ENCODE peak calls at places on chromosomes 16 and 17, in ten cellular contexts. R, X, V, A, J, G, W, P, E and H are unnamed samples.

GRCh38 chr17:6384481-6384880 is 50.4 kb downstream of the AIPL1 start:
- DNase-seq in P (no peak), J (no peak), G (no peak), R (no peak), X (no peak), V (no peak), A (no peak), W (no peak), E (no peak), H (no peak)

GRCh38 chr17:12512712-12513355 is 152.9 kb upstream of the MYOCD start:
- DNase-seq in J (no peak), R (no peak), P (no peak), E (peak; percentile 77), W (no peak), X (no peak), A (peak; percentile 64), V (no peak), G (no peak), H (no peak)

GRCh38 chr17:6365187-6365943 is 69.6 kb downstream of the AIPL1 start:
- DNase-seq in J (no peak), X (no peak), P (no peak), G (no peak), V (peak; percentile 36), A (peak; percentile 88), R (no peak), W (no peak), E (peak; percentile 74), H (peak; percentile 92)

GRCh38 chr16:19697756-19698318 is 20.2 kb downstream of the KNOP1 start:
- DNase-seq in V (no peak), J (no peak), W (no peak), G (no peak), R (no peak), E (no peak), A (no peak), X (no peak), P (peak; percentile 22), H (no peak)

GRCh38 chr16:30112197-30113030 is 923 bp downstream of the GDPD3 start:
- DNase-seq in G (peak; percentile 71), E (peak; percentile 42), P (peak; percentile 91), J (no peak), X (peak; percentile 68), R (peak; percentile 71), A (peak; percentile 30), W (peak; percentile 96), V (peak; percentile 87), H (peak; percentile 32)

GRCh38 chr16:78483124-78483992 is 383.9 kb downstream of the WWOX start:
- DNase-seq in W (peak; percentile 43), A (no peak), R (no peak), V (peak; percentile 15), X (no peak), G (no peak), E (no peak), J (no peak), P (no peak), H (no peak)

GRCh38 chr17:79577485-79578187 is 33.2 kb downstream of the RBFOX3 start:
- DNase-seq in J (no peak), R (no peak), A (no peak), W (peak; percentile 42), P (no peak), X (no peak), G (no peak), V (no peak), E (no peak), H (no peak)

GRCh38 chr16:56734429-56734828 is 4.5 kb downstream of the NUP93 start:
- DNase-seq in E (peak; percentile 41), W (peak; percentile 26), A (peak; percentile 12), G (no peak), R (no peak), P (no peak), V (no peak), J (no peak), X (no peak), H (no peak)

GRCh38 chr16:66326995-66327513 is 39.4 kb upstream of the CDH5 start:
- DNase-seq in A (no peak), P (no peak), G (no peak), J (no peak), R (no peak), X (no peak), W (no peak), E (no peak), V (peak; percentile 62), H (no peak)

GRCh38 chr17:82101767-82102679 is 4.0 kb upstream of the FASN start:
- DNase-seq in J (no peak), A (no peak), E (no peak), R (peak; percentile 14), X (no peak), G (peak; percentile 58), W (peak; percentile 77), P (no peak), V (no peak), H (no peak)

GRCh38 chr17:45287526-45288264 is 25.8 kb upstream of the SPATA32 start:
- DNase-seq in P (no peak), W (peak; percentile 62), R (no peak), V (no peak), X (no peak), J (no peak), G (no peak), E (no peak), A (no peak), H (no peak)

GRCh38 chr16:75273054-75273925 is 21.9 kb upstream of the BCAR1 start:
- DNase-seq in J (peak; percentile 58), G (no peak), R (no peak), P (no peak), W (peak; percentile 58), E (peak; percentile 72), V (peak; percentile 40), A (peak; percentile 73), X (no peak), H (peak; percentile 59)

GRCh38 chr17:12789075-12789975 is at the start of gene ARHGAP44:
- DNase-seq in P (peak; percentile 79), G (peak; percentile 22), J (peak; percentile 49), R (no peak), A (peak; percentile 65), W (peak; percentile 97), X (peak; percentile 90), E (peak; percentile 59), V (peak; percentile 85), H (peak; percentile 44)

GRCh38 chr17:42428141-42428944 is 5.3 kb upstream of the CAVIN1 start:
- DNase-seq in A (peak; percentile 98), J (peak; percentile 85), X (peak; percentile 83), W (peak; percentile 95), V (peak; percentile 89), P (peak; percentile 83), G (peak; percentile 67), R (peak; percentile 49), E (peak; percentile 99), H (no peak)

GRCh38 chr16:89010210-89010925 is 33.4 kb upstream of the CBFA2T3 start:
- DNase-seq in E (no peak), V (no peak), W (peak; percentile 30), X (no peak), A (no peak), P (no peak), G (no peak), J (no peak), R (no peak), H (no peak)

GRCh38 chr16:76854234-76854633 is 336.8 kb upstream of the MON1B start:
- DNase-seq in A (no peak), W (no peak), R (no peak), P (peak; percentile 58), G (no peak), E (no peak), X (no peak), V (peak; percentile 8), J (no peak), H (peak; percentile 29)

GRCh38 chr16:12294471-12294870 is 317.9 kb downstream of the SNX29 start:
- DNase-seq in G (no peak), V (no peak), X (no peak), J (no peak), P (no peak), A (no peak), W (no peak), R (no peak), E (no peak), H (no peak)

GRCh38 chr17:58279016-58279671 is 1.6 kb downstream of the MPO start:
- DNase-seq in G (no peak), V (no peak), X (no peak), R (no peak), A (peak; percentile 20), J (no peak), P (no peak), W (peak; percentile 82), E (peak; percentile 30), H (no peak)

GRCh38 chr16:67404740-67405226 is 11.5 kb upstream of the TPPP3 start:
- DNase-seq in X (no peak), V (peak; percentile 93), E (no peak), W (peak; percentile 58), P (no peak), R (no peak), J (no peak), A (no peak), G (peak; percentile 90), H (peak; percentile 96)

GRCh38 chr16:81478294-81478693 is 33.7 kb downstream of the CMIP start:
- DNase-seq in V (no peak), A (no peak), W (peak; percentile 8), P (peak; percentile 43), J (no peak), G (no peak), E (no peak), R (no peak), X (no peak), H (no peak)
- H3K9me3 ChIP-seq in V (no peaks in the 10 kb centered on the region), A (no peaks in the 10 kb centered on the region), W (no peaks in the 10 kb centered on the region), P (no peaks in the 10 kb centered on the region), J (no peaks in the 10 kb centered on the region), G (no peaks in the 10 kb centered on the region), E (no peaks in the 10 kb centered on the region), R (no peaks in the 10 kb centered on the region), X (no peaks in the 10 kb centered on the region), H (no peaks in the 10 kb centered on the region)

DNA sequence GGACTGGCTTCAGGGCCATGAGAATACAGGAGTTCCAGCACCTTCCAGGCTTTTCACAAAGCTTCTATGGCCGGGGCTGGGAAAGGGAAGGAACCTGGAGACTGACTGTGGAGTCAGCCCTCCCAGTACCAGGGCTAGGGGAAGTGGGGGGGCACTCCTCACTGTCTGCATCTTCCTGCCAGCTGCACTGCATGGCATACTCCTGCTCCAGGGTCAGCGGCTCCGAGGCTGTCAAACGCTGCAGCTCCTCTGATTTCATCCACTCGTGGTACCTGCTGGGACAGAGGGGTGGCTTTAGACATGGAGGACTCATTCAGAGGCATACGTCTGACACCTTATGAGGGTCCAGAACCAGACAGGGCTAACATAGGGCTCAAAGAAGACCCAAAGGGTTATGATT is 2.7 kb downstream of the NAT9 start:
- DNase-seq in J (no peak), P (no peak), R (no peak), V (no peak), E (no peak), G (no peak), A (no peak), X (no peak), W (peak; percentile 31), H (no peak)
- H4K20me1 ChIP-seq in J (no peaks in the 10 kb centered on the region), P (no peaks in the 10 kb centered on the region), R (peaks cover 61% of the 10 kb centered on the region), V (no peaks in the 10 kb centered on the region), E (peaks cover 10% of the 10 kb centered on the region), G (peaks cover 21% of the 10 kb centered on the region), A (no peaks in the 10 kb centered on the region), X (peaks cover 12% of the 10 kb centered on the region), W (peaks cover 24% of the 10 kb centered on the region), H (no peaks in the 10 kb centered on the region)

GRCh38 chr16:35868630-35869029 is 2409.2 kb downstream of the TP53TG3F start:
- DNase-seq in V (no peak), P (no peak), A (no peak), E (no peak), G (no peak), R (no peak), W (no peak), X (no peak), J (no peak), H (no peak)
- H3K9me3 ChIP-seq in V (no peaks in the 10 kb centered on the region), P (peaks cover 34% of the 10 kb centered on the region), A (no peaks in the 10 kb centered on the region), E (peaks cover 7% of the 10 kb centered on the region), G (no peaks in the 10 kb centered on the region), R (no peaks in the 10 kb centered on the region), W (no peaks in the 10 kb centered on the region), X (peaks cover 42% of the 10 kb centered on the region), J (peaks cover 2% of the 10 kb centered on the region), H (no peaks in the 10 kb centered on the region)

GRCh38 chr17:17820457-17821158 is 16.2 kb downstream of the SREBF1 start:
- DNase-seq in E (no peak), X (no peak), G (no peak), J (no peak), V (no peak), A (no peak), R (no peak), W (no peak), P (no peak), H (no peak)
- H4K20me1 ChIP-seq in E (peaks cover 75% of the 10 kb centered on the region), X (peaks cover 75% of the 10 kb centered on the region), G (peaks cover 69% of the 10 kb centered on the region), J (no peaks in the 10 kb centered on the region), V (peaks cover 40% of the 10 kb centered on the region), A (no peaks in the 10 kb centered on the region), R (peaks cover 20% of the 10 kb centered on the region), W (peaks cover 60% of the 10 kb centered on the region), P (peaks cover 38% of the 10 kb centered on the region), H (peaks cover 39% of the 10 kb centered on the region)